ENCODE peak calls at places on chromosomes 2 and 18, in ten cellular contexts. A is adrenal gland; W is stimulated activated CD4-positive, alpha-beta T cell treated with anti-CD3 and anti-CD28 coated beads, Interleukin-2, amount 100 ng/mL, for 24 hours; P is non-pigmented ciliary epithelial cell; B is stimulated activated naive B cell treated with anti-CD40 and anti-IgM and Interleukin-4, amounts not matched to agents 10 μg/mL and 1 μg/mL and 100 μg/mL, for 72 hours; D is GM20000; V is NCI-H2029; N is left kidney; Q is CD4-positive, CD25-positive, alpha-beta regulatory T cell; S is lung microvascular endothelial cell. U is an unnamed sample.

GRCh38 chr18:46332956-46333355 is 228.8 kb downstream of the HAUS1 start:
- DNase-seq in A (no peak), W (no peak), P (no peak), B (no peak), D (no peak), V (no peak), N (peak), Q (no peak), S (no peak), U (no peak)

GRCh38 chr2:205073433-205074020 is 528.3 kb downstream of the PARD3B start:
- DNase-seq in A (no peak), W (no peak), P (no peak), B (no peak), D (no peak), V (no peak), N (no peak), Q (no peak), S (peak), U (no peak)

GRCh38 chr2:135072125-135072997 is 20.3 kb downstream of the RAB3GAP1 start:
- DNase-seq in A (no peak), W (no peak), P (no peak), B (no peak), D (no peak), V (no peak), N (peak), Q (no peak), S (no peak), U (no peak)

GRCh38 chr2:10407432-10407831 is 40.7 kb downstream of the ODC1 start:
- DNase-seq in A (no peak), W (no peak), P (no peak), B (no peak), D (no peak), V (peak), N (no peak), Q (no peak), S (no peak), U (no peak)

GRCh38 chr2:201228271-201228911 is 31.9 kb upstream of the CASP8 start:
- DNase-seq in A (no peak), W (no peak), P (no peak), B (no peak), D (no peak), V (no peak), N (no peak), Q (no peak), S (no peak), U (no peak)

GRCh38 chr2:171167352-171167997 is 6.8 kb upstream of the TLK1 start:
- DNase-seq in A (no peak), W (no peak), P (no peak), B (no peak), D (no peak), V (no peak), N (no peak), Q (no peak), S (no peak), U (no peak)

GRCh38 chr2:53633441-53633840 is 134.2 kb upstream of the CHAC2 start:
- DNase-seq in A (no peak), W (no peak), P (no peak), B (no peak), D (no peak), V (peak), N (no peak), Q (no peak), S (no peak), U (no peak)

GRCh38 chr18:49814147-49814499 is 790 bp upstream of the ACAA2 start:
- DNase-seq in A (peak), W (peak), P (no peak), B (no peak), D (no peak), V (no peak), N (peak), Q (no peak), S (peak), U (no peak)